ENCODE peak calls at places on chromosomes 1 and 21, in seven cellular contexts. V, T, A, S, F, L and O are unnamed samples.

GRCh38 chr1:59742526-59742925 is 72.2 kb upstream of the HOOK1 start:
- DNase-seq in F (no peak), V (no peak), L (no peak), S (no peak), A (no peak), T (no peak), O (no peak)

GRCh38 chr1:184020328-184020727 is 17.2 kb downstream of the COLGALT2 start:
- DNase-seq in S (no peak), V (no peak), A (no peak), F (no peak), T (no peak), L (no peak), O (no peak)

GRCh38 chr21:18914570-18914969 is 511.0 kb upstream of the TMPRSS15 start:
- DNase-seq in A (no peak), F (no peak), V (no peak), S (no peak), T (no peak), L (no peak), O (no peak)

GRCh38 chr1:218156602-218157001 is 128.5 kb upstream of the RRP15 start:
- DNase-seq in F (no peak), V (no peak), S (no peak), A (peak), L (peak), T (peak), O (no peak)

GRCh38 chr1:232922475-232922874 is 27.9 kb upstream of the NTPCR start:
- DNase-seq in A (no peak), L (no peak), S (no peak), T (no peak), F (no peak), V (no peak), O (no peak)

GRCh38 chr1:170168263-170168662 is 22.5 kb downstream of the NTMT2 start:
- DNase-seq in V (peak), A (no peak), F (no peak), T (no peak), S (no peak), L (no peak), O (no peak)

GRCh38 chr21:39048064-39048463 is 135.2 kb downstream of the PSMG1 start:
- DNase-seq in L (peak), V (no peak), T (no peak), S (no peak), F (no peak), A (peak), O (no peak)

GRCh38 chr1:62964141-62964540 is 180.2 kb downstream of the ATG4C start:
- DNase-seq in A (no peak), S (no peak), T (no peak), V (no peak), L (no peak), F (no peak), O (no peak)

GRCh38 chr21:44858291-44858690 is 15.2 kb downstream of the PTTG1IP start:
- DNase-seq in V (no peak), F (no peak), L (no peak), A (no peak), T (no peak), S (no peak), O (no peak)

GRCh38 chr1:156692409-156692957 is 12.9 kb downstream of the CRABP2 start:
- DNase-seq in T (no peak), V (no peak), A (no peak), S (no peak), F (no peak), L (no peak), O (no peak)

GRCh38 chr1:206538086-206538781 is 30.9 kb downstream of the RASSF5 start:
- DNase-seq in V (no peak), F (no peak), S (no peak), T (no peak), A (no peak), L (no peak), O (no peak)

GRCh38 chr21:44375281-44375651 is 21.8 kb downstream of the TRPM2 start:
- DNase-seq in T (no peak), L (no peak), S (peak), A (no peak), V (no peak), F (no peak), O (no peak)

GRCh38 chr1:4581807-4582206 is 72.6 kb upstream of the AJAP1 start:
- DNase-seq in L (no peak), A (no peak), V (no peak), S (no peak), T (no peak), F (no peak), O (no peak)

GRCh38 chr1:4121293-4121684 is 221.2 kb upstream of the C1orf174 start:
- DNase-seq in L (no peak), A (no peak), S (no peak), V (no peak), T (no peak), F (no peak), O (no peak)

GRCh38 chr1:40897499-40897898 is 35.3 kb upstream of the CITED4 start:
- DNase-seq in L (no peak), V (peak), F (no peak), T (no peak), A (no peak), S (no peak), O (no peak)

GRCh38 chr1:56589369-56589768 is 10.0 kb upstream of the PLPP3 start:
- DNase-seq in T (no peak), V (no peak), S (no peak), F (no peak), A (no peak), L (no peak), O (no peak)

GRCh38 chr1:220889333-220889732 is 10.1 kb downstream of the HLX start:
- DNase-seq in F (no peak), L (no peak), A (no peak), T (no peak), S (no peak), V (no peak), O (no peak)

GRCh38 chr1:203569490-203570318 is 56.9 kb upstream of the ATP2B4 start:
- DNase-seq in L (no peak), V (peak), S (no peak), F (no peak), A (no peak), T (no peak), O (no peak)

GRCh38 chr1:232508161-232508661 is 121.7 kb downstream of the SIPA1L2 start:
- DNase-seq in V (peak), S (no peak), F (peak), L (no peak), A (no peak), T (no peak), O (no peak)

GRCh38 chr1:166174108-166174507 is 7.3 kb upstream of the FAM78B start:
- DNase-seq in V (no peak), F (no peak), S (no peak), T (no peak), A (no peak), L (no peak), O (no peak)

GRCh38 chr1:59570524-59570923 is 244.2 kb upstream of the HOOK1 start:
- DNase-seq in T (no peak), F (peak), A (no peak), S (peak), L (no peak), V (no peak), O (no peak)

GRCh38 chr1:87702455-87702854 is 373.8 kb downstream of the LMO4 start:
- DNase-seq in T (no peak), V (no peak), S (no peak), F (no peak), L (no peak), A (no peak), O (no peak)

GRCh38 chr21:31173881-31174555 is 135.7 kb upstream of the KRTAP19-8 start:
- DNase-seq in S (no peak), T (no peak), V (no peak), A (no peak), L (peak), F (no peak), O (no peak)

GRCh38 chr1:160658162-160658955 is 11.5 kb upstream of the SLAMF1 start:
- DNase-seq in F (no peak), T (no peak), V (no peak), A (no peak), L (no peak), S (no peak), O (no peak)

GRCh38 chr21:43654806-43655489 is 4.3 kb downstream of the HSF2BP start:
- DNase-seq in F (no peak), T (no peak), A (no peak), S (no peak), L (no peak), V (peak), O (no peak)

GRCh38 chr1:161166669-161167548 is 683 bp downstream of the PPOX start:
- DNase-seq in T (no peak), V (peak), A (peak), F (no peak), S (no peak), L (peak), O (no peak)

GRCh38 chr1:9245661-9246060 is 11.1 kb downstream of the H6PD start:
- DNase-seq in T (no peak), F (no peak), A (no peak), L (no peak), V (no peak), S (no peak), O (no peak)

GRCh38 chr1:226548281-226549093 is at the start of gene STUM:
- DNase-seq in V (no peak), A (peak), F (no peak), S (no peak), L (peak), T (peak), O (no peak)

GRCh38 chr1:186487163-186487562 is 26.2 kb upstream of the PDC start:
- DNase-seq in S (no peak), V (no peak), F (no peak), T (no peak), A (no peak), L (no peak), O (no peak)

GRCh38 chr1:160997323-160998038 is 23.5 kb downstream of the F11R start:
- DNase-seq in L (peak), T (no peak), V (no peak), F (no peak), A (peak), S (peak), O (peak)

GRCh38 chr1:94462606-94463005 is 44.4 kb downstream of the ABCD3 start:
- DNase-seq in A (no peak), V (no peak), T (no peak), L (no peak), S (no peak), F (no peak), O (no peak)

GRCh38 chr1:37561794-37562132 is 5.0 kb downstream of the DNALI1 start:
- DNase-seq in A (peak), T (no peak), L (peak), V (no peak), S (peak), F (no peak), O (peak)

GRCh38 chr1:44713321-44713781 is 17.6 kb downstream of the RNU5D-1 start:
- DNase-seq in T (no peak), S (no peak), A (no peak), F (no peak), V (no peak), L (no peak), O (no peak)

GRCh38 chr21:36728371-36729111 is 29.6 kb downstream of the SIM2 start:
- DNase-seq in V (peak), S (no peak), L (no peak), A (no peak), F (no peak), T (no peak), O (no peak)

GRCh38 chr1:13623021-13623637 is 39.5 kb downstream of the PDPN start:
- DNase-seq in L (no peak), A (no peak), S (no peak), V (no peak), T (no peak), F (no peak), O (no peak)

GRCh38 chr1:6727535-6727934 is 25.9 kb upstream of the DNAJC11 start:
- DNase-seq in L (peak), F (no peak), S (peak), A (peak), T (peak), V (peak), O (peak)

GRCh38 chr1:87131809-87132663 is 196.6 kb upstream of the LMO4 start:
- DNase-seq in T (peak), V (peak), A (peak), F (peak), S (peak), L (peak), O (peak)